ENCODE peak calls at places on chromosomes 5 and 9, in seven cellular contexts. Y is RPMI8226; C is GM04504; V is ELR; A is stimulated activated CD8-positive, alpha-beta memory T cell treated with anti-CD3 and anti-CD28 coated beads, Interleukin-12 subunit alpha, Interleukin-12 subunit beta, amount 100 ng/mL, for 4 hours; T is ecto neural progenitor cell; Q is GM19239. I is an unnamed sample.

GRCh38 chr9:136231478-136232297 is 13.9 kb downstream of the QSOX2 start:
- DNase-seq in Y (no peak), C (no peak), V (no peak), A (no peak), T (no peak), Q (no peak), I (no peak)

GRCh38 chr5:88979717-88980116 is 96.7 kb upstream of the MEF2C start:
- DNase-seq in Y (no peak), C (no peak), V (no peak), A (no peak), T (no peak), Q (no peak), I (no peak)

GRCh38 chr5:110896901-110897300 is 158.1 kb downstream of the SLC25A46 start:
- DNase-seq in Y (no peak), C (no peak), V (peak), A (no peak), T (no peak), Q (no peak), I (no peak)

GRCh38 chr9:26779072-26779471 is 113.5 kb downstream of the CAAP1 start:
- DNase-seq in Y (no peak), C (no peak), V (peak), A (no peak), T (no peak), Q (no peak), I (no peak)

GRCh38 chr9:131618071-131618479 is 72.8 kb downstream of the PRRT1B start:
- DNase-seq in Y (peak), C (no peak), V (no peak), A (no peak), T (no peak), Q (no peak), I (no peak)

GRCh38 chr5:159444441-159445082 is 114.3 kb upstream of the IL12B start:
- DNase-seq in Y (peak), C (no peak), V (peak), A (no peak), T (no peak), Q (no peak), I (peak)

GRCh38 chr5:78778538-78778937 is 130.0 kb upstream of the LHFPL2 start:
- DNase-seq in Y (no peak), C (peak), V (peak), A (no peak), T (no peak), Q (no peak), I (no peak)

GRCh38 chr5:65923339-65923738 is 3.0 kb upstream of the ERBIN start:
- DNase-seq in Y (no peak), C (no peak), V (peak), A (no peak), T (no peak), Q (no peak), I (no peak)

GRCh38 chr9:93911136-93911745 is 43.9 kb downstream of the BARX1 start:
- DNase-seq in Y (no peak), C (no peak), V (no peak), A (no peak), T (no peak), Q (no peak), I (no peak)

GRCh38 chr5:172110921-172111873 is 76.8 kb downstream of the STK10 start:
- DNase-seq in Y (peak), C (peak), V (peak), A (peak), T (no peak), Q (peak), I (peak)

GRCh38 chr5:67815455-67816391 is 399.8 kb upstream of the PIK3R1 start:
- DNase-seq in Y (no peak), C (no peak), V (no peak), A (no peak), T (no peak), Q (no peak), I (peak)

GRCh38 chr9:76927540-76928240 is 21.8 kb upstream of the PRUNE2 start:
- DNase-seq in Y (no peak), C (no peak), V (peak), A (no peak), T (no peak), Q (no peak), I (no peak)

GRCh38 chr5:143142596-143143435 is 260.7 kb downstream of the NR3C1 start:
- DNase-seq in Y (no peak), C (no peak), V (no peak), A (no peak), T (no peak), Q (no peak), I (no peak)

GRCh38 chr5:81021951-81022687 is 62.0 kb downstream of the RASGRF2 start:
- DNase-seq in Y (no peak), C (no peak), V (peak), A (no peak), T (no peak), Q (no peak), I (no peak)

GRCh38 chr9:110125207-110125751 is 82.7 kb downstream of the C9orf152 start:
- DNase-seq in Y (no peak), C (peak), V (peak), A (no peak), T (peak), Q (no peak), I (no peak)

GRCh38 chr9:34185778-34186551 is 7.1 kb downstream of the UBAP1 start:
- DNase-seq in Y (peak), C (peak), V (peak), A (no peak), T (no peak), Q (peak), I (peak)

GRCh38 chr5:1810581-1811101 is 9.4 kb downstream of the NDUFS6 start:
- DNase-seq in Y (no peak), C (no peak), V (no peak), A (no peak), T (no peak), Q (no peak), I (no peak)

GRCh38 chr9:96006296-96006890 is 130.9 kb downstream of the ERCC6L2 start:
- DNase-seq in Y (no peak), C (no peak), V (no peak), A (no peak), T (no peak), Q (no peak), I (peak)

GRCh38 chr5:158414780-158415179 is 555.8 kb upstream of the CLINT1 start:
- DNase-seq in Y (no peak), C (peak), V (peak), A (no peak), T (no peak), Q (no peak), I (no peak)